ENCODE peak calls at places on chromosomes 16 and 17, in six cellular contexts. B, Y, F, R, N and G are unnamed samples.

GRCh38 chr17:31497994-31498826 is 106.7 kb downstream of the RAB11FIP4 start:
- DNase-seq in B (no peak), Y (no peak), F (no peak), R (no peak), N (no peak), G (no peak)

GRCh38 chr17:78838574-78839005 is 2.0 kb downstream of the USP36 start:
- DNase-seq in B (no peak), Y (no peak), F (no peak), R (no peak), N (no peak), G (no peak)

GRCh38 chr16:25699069-25699468 is 7.3 kb downstream of the HS3ST4 start:
- DNase-seq in B (no peak), Y (no peak), F (no peak), R (no peak), N (no peak), G (no peak)

GRCh38 chr17:42287305-42288077 is 807 bp upstream of the STAT5A start:
- DNase-seq in B (peak; percentile 49), Y (no peak), F (peak; percentile 41), R (peak; percentile 53), N (peak; percentile 86), G (no peak)

GRCh38 chr17:27296427-27296979 is 2.6 kb downstream of the WSB1 start:
- DNase-seq in B (no peak), Y (no peak), F (no peak), R (no peak), N (no peak), G (no peak)

GRCh38 chr17:77264617-77265230 is 124.0 kb downstream of the SEC14L1 start:
- DNase-seq in B (no peak), Y (peak; percentile 79), F (no peak), R (no peak), N (no peak), G (no peak)

GRCh38 chr17:66542183-66542966 is 240.0 kb downstream of the PRKCA start:
- DNase-seq in B (no peak), Y (no peak), F (no peak), R (no peak), N (no peak), G (no peak)

GRCh38 chr17:42202696-42203095 is 8.4 kb upstream of the GHDC start:
- DNase-seq in B (no peak), Y (no peak), F (no peak), R (no peak), N (no peak), G (no peak)

GRCh38 chr16:53440125-53440524 is 5.9 kb downstream of the RBL2 start:
- DNase-seq in B (no peak), Y (no peak), F (no peak), R (no peak), N (no peak), G (no peak)

GRCh38 chr17:62049299-62049698 is 15.8 kb downstream of the MED13 start:
- DNase-seq in B (no peak), Y (no peak), F (no peak), R (no peak), N (no peak), G (no peak)

GRCh38 chr17:11641521-11642275 is 43.4 kb downstream of the DNAH9 start:
- DNase-seq in B (no peak), Y (no peak), F (no peak), R (no peak), N (no peak), G (no peak)

GRCh38 chr16:82788919-82789318 is 162.2 kb downstream of the CDH13 start:
- DNase-seq in B (no peak), Y (no peak), F (no peak), R (no peak), N (no peak), G (no peak)

GRCh38 chr16:874366-875181 is 74.0 kb upstream of the GNG13 start:
- DNase-seq in B (no peak), Y (no peak), F (no peak), R (no peak), N (peak; percentile 55), G (no peak)